ENCODE peak calls at places on chromosomes 6 and 20, in six cellular contexts. D is HepG2, S is K562, C is HCT116, P is GM12878, T is H1. I is an unnamed sample.

GRCh38 chr6:144613859-144614258 is 328.7 kb downstream of the UTRN start:
- DNase-seq in D (no peak), T (no peak), P (no peak), C (peak), S (no peak), I (no peak)

GRCh38 chr20:32929162-32929561 is 70.4 kb downstream of the EFCAB8 start:
- DNase-seq in P (no peak), S (no peak), C (no peak), T (no peak), D (no peak), I (no peak)

GRCh38 chr6:39841291-39841690 is 49.1 kb downstream of the DAAM2 start:
- DNase-seq in P (no peak), D (no peak), S (no peak), T (no peak), C (no peak), I (no peak)

GRCh38 chr6:158629376-158630221 is 14.9 kb downstream of the DYNLT1 start:
- DNase-seq in S (no peak), P (no peak), D (peak), C (no peak), T (no peak), I (no peak)

GRCh38 chr6:5930968-5931367 is 75.8 kb downstream of the NRN1 start:
- DNase-seq in S (no peak), C (no peak), T (no peak), P (no peak), D (no peak), I (no peak)

GRCh38 chr20:52082612-52083011 is 109.0 kb downstream of the ZFP64 start:
- DNase-seq in C (no peak), P (no peak), S (no peak), D (no peak), T (no peak), I (no peak)

GRCh38 chr20:34195355-34195754 is 45.9 kb upstream of the ASIP start:
- DNase-seq in P (no peak), C (no peak), D (no peak), T (no peak), S (no peak), I (no peak)

GRCh38 chr20:51004781-51005180 is 18.1 kb downstream of the KCNG1 start:
- DNase-seq in P (no peak), S (no peak), D (no peak), C (no peak), T (no peak), I (no peak)

GRCh38 chr20:62178316-62179161 is 4.3 kb upstream of the MTG2 start:
- DNase-seq in T (no peak), C (no peak), D (no peak), P (no peak), S (no peak), I (no peak)

GRCh38 chr6:109461733-109462526 is 6.4 kb upstream of the MICAL1 start:
- DNase-seq in T (no peak), D (no peak), P (no peak), C (no peak), S (no peak), I (no peak)

GRCh38 chr20:63734946-63735858 is 1.3 kb upstream of the LIME1 start:
- DNase-seq in T (no peak), S (no peak), C (no peak), P (no peak), D (no peak), I (no peak)

GRCh38 chr20:9457055-9457454 is 57.3 kb upstream of the LAMP5 start:
- DNase-seq in C (no peak), P (peak), D (no peak), T (no peak), S (no peak), I (no peak)

GRCh38 chr6:39961178-39961577 is 26.9 kb upstream of the MOCS1 start:
- DNase-seq in C (no peak), P (no peak), T (no peak), S (no peak), D (no peak), I (no peak)

GRCh38 chr6:137749595-137750215 is 117.4 kb upstream of the TNFAIP3 start:
- DNase-seq in S (no peak), D (no peak), T (no peak), P (no peak), C (no peak), I (no peak)

GRCh38 chr6:145848555-145848954 is 34.0 kb upstream of the FBXO30 start:
- DNase-seq in D (no peak), C (no peak), T (no peak), P (no peak), S (no peak), I (no peak)

GRCh38 chr6:21764989-21765388 is 171.4 kb downstream of the SOX4 start:
- DNase-seq in C (no peak), D (no peak), T (no peak), S (no peak), P (no peak), I (no peak)

GRCh38 chr20:37469531-37469930 is 51.5 kb upstream of the NNAT start:
- DNase-seq in D (no peak), T (no peak), P (no peak), S (no peak), C (no peak), I (no peak)

GRCh38 chr20:18722381-18722780 is 91.2 kb upstream of the SCP2D1 start:
- DNase-seq in S (no peak), T (no peak), P (no peak), D (no peak), C (no peak), I (no peak)

DNA sequence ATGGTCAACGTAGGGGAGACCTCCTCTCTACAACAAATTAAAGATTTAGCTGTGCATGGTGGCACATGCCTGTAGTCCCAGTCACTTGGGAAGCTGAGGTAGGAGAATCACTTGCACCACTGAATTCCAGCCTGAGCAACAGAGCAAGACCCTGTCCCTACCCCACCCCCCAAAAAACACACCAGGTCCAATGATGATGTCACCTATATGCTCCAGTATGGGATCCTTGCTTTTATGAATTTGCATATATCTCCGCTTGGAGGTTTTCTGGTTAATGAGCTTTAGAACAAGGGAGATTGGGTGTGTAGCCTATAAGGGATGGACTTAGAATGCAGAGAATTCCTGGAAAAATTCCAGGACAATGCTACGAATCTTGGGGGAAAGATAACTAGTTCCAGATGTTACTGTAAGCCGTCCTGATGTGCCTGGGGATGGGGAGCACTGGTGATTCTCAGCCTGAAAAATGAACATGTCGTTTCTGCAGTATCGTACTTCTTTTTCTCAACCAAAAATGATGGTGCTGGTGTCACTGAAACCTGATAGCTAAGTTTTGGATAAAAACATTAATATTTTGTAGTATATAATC is 61.1 kb downstream of the ZBTB2 start:
- DNase-seq in S (no peak), D (no peak), P (no peak), C (no peak), T (no peak), I (no peak)
- TF ChIP-seq ZNF274 in S (no peak), D (no peak), P (no peak), C (no peak), T (no peak), I (no peak)

GRCh38 chr20:953742-954141 is 37.6 kb upstream of the ANGPT4 start:
- DNase-seq in P (no peak), S (no peak), C (peak), D (no peak), T (no peak), I (no peak)
- TF ChIP-seq YY1 in P (no peak), S (no peak), C (no peak), D (no peak), T (no peak), I (no peak)

DNA sequence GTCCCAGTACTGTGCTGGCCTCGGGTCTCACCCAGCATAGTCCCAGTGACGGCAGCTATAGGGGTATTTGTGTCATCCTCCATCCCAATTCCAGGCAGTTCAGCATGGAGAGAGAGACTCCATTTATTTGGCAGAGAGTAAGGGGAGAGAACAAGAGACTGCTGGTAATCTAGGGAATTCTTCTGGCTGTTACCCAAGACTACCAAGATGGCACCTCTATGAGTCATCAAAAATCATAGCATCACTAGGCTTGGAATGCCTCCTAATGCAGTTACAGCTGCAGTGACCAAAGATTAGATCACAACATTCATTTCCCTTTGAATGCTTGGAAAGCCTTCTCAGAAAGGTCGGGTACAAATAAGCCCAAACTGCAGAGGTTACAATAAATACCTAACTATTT is 660.4 kb upstream of the FLRT3 start:
- DNase-seq in T (no peak), S (no peak), P (no peak), D (no peak), C (no peak), I (no peak)
- TF ChIP-seq ZNF274 in T (no peak), S (no peak), P (no peak), D (no peak), C (no peak), I (no peak)

GRCh38 chr6:89145461-89145961 is 344 bp upstream of the PM20D2 start:
- DNase-seq in D (no peak), S (no peak), T (no peak), P (peak), C (no peak), I (no peak)
- TF ChIP-seq YY1 in D (no peak), S (no peak), T (no peak), P (no peak), C (no peak), I (no peak)